ENCODE peak calls at places on chromosomes 6 and 20, in seven cellular contexts. L is AG10803, Q is thyroid gland, X is NB4, K is neural progenitor cell, Y is AG09309, G is PC-9. P is an unnamed sample.

GRCh38 chr6:139135578-139136545 is 982 bp downstream of the HECA start:
- DNase-seq in L (no peak), Q (peak; percentile 51), X (peak; percentile 73), K (peak; percentile 55), Y (no peak), G (peak; percentile 9), P (no peak)

GRCh38 chr20:10763117-10763516 is 89.3 kb upstream of the JAG1 start:
- DNase-seq in L (no peak), Q (no peak), X (no peak), K (peak; percentile 20), Y (no peak), G (no peak), P (no peak)

GRCh38 chr6:24332306-24332705 is 25.6 kb downstream of the DCDC2 start:
- DNase-seq in L (no peak), Q (peak; percentile 64), X (no peak), K (no peak), Y (no peak), G (peak; percentile 69), P (peak; percentile 99)

GRCh38 chr20:33647603-33648395 is 14.3 kb upstream of the C20orf144 start:
- DNase-seq in L (peak; percentile 82), Q (no peak), X (no peak), K (no peak), Y (peak; percentile 68), G (no peak), P (no peak)

GRCh38 chr6:156866181-156866862 is 89.1 kb downstream of the ARID1B start:
- DNase-seq in L (no peak), Q (peak; percentile 55), X (no peak), K (no peak), Y (no peak), G (no peak), P (no peak)

GRCh38 chr6:170553686-170554085 is 483 bp upstream of the TBP start:
- DNase-seq in L (peak; percentile 34), Q (no peak), X (no peak), K (no peak), Y (no peak), G (no peak), P (peak; percentile 7)

GRCh38 chr20:49186535-49187329 is 1.4 kb downstream of the STAU1 start:
- DNase-seq in L (peak; percentile 48), Q (peak; percentile 71), X (peak; percentile 77), K (peak; percentile 49), Y (no peak), G (peak; percentile 49), P (peak; percentile 14)

GRCh38 chr6:112466378-112467151 is 119.4 kb downstream of the RFPL4B start:
- DNase-seq in L (peak; percentile 79), Q (no peak), X (peak; percentile 8), K (no peak), Y (peak; percentile 54), G (peak; percentile 7), P (no peak)

GRCh38 chr6:53568776-53569616 is 24.1 kb upstream of the GCLC start:
- DNase-seq in L (peak; percentile 22), Q (no peak), X (no peak), K (no peak), Y (no peak), G (no peak), P (no peak)

GRCh38 chr6:158567871-158568401 is 8.0 kb downstream of the TMEM181 start:
- DNase-seq in L (no peak), Q (no peak), X (no peak), K (no peak), Y (no peak), G (no peak), P (no peak)

GRCh38 chr6:125259354-125259736 is 42.4 kb downstream of the HDDC2 start:
- DNase-seq in L (no peak), Q (no peak), X (no peak), K (no peak), Y (no peak), G (no peak), P (no peak)

GRCh38 chr20:57326667-57327455 is 2.7 kb upstream of the SPO11 start:
- DNase-seq in L (no peak), Q (peak; percentile 97), X (no peak), K (peak; percentile 15), Y (no peak), G (peak; percentile 95), P (no peak)

GRCh38 chr20:21503345-21503744 is 10.5 kb downstream of the NKX2-2 start:
- DNase-seq in L (peak; percentile 36), Q (no peak), X (peak; percentile 84), K (no peak), Y (peak; percentile 23), G (no peak), P (peak; percentile 32)

GRCh38 chr6:13538084-13538483 is 36.3 kb upstream of the SIRT5 start:
- DNase-seq in L (peak; percentile 69), Q (no peak), X (peak; percentile 56), K (no peak), Y (peak; percentile 17), G (no peak), P (no peak)

GRCh38 chr6:27630727-27631613 is 158.1 kb upstream of the ZNF184 start:
- DNase-seq in L (no peak), Q (peak; percentile 13), X (no peak), K (peak; percentile 92), Y (no peak), G (peak; percentile 73), P (no peak)

GRCh38 chr6:116352515-116353471 is 18.0 kb upstream of the DSE start:
- DNase-seq in L (peak; percentile 89), Q (no peak), X (peak; percentile 10), K (no peak), Y (no peak), G (no peak), P (no peak)

DNA sequence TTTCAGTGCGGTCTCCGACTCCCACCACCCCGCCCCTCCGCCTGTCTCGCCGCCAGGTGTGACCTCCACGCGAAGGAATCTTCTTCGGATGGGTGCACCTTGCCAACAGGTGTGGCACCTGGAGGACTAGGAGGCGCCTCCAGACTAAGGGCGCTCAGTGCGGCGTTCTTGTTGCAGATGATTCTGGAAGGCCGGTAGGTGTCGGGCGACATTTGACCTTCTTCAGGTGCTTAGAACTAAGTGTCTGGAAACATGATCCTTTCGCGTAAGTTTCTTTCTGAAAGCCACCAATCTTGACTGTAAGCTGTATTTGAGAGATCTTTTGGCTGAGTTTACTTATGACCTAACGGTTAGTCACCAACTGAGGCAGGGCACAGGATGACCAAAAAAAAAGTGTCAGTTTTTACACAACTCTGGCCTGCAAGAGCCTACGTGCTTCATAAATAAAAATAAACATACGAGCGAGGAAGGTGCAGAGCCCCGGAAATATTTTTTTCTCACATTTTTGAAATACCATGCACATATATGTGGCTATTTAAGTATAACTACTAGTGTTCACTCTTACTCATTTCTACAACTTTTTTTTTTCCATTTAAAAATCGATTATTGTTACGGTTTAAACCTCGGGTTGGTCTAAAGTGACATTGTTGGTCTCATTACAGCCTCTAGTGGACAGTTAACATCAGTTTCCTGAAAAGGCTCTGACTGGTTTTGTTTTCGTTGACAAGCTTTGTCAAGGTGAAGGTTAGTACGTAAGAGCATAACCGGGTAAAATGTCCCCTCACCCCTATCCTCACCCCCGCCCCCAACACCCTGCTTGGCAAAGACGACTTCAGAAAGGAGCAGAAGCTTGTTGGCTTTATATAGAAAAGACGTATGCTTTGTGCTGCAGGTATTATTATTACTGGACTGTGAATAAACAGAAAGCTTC is 1.6 kb upstream of the ATXN1 start:
- DNase-seq in L (peak; percentile 89), Q (peak; percentile 89), X (peak; percentile 83), K (peak; percentile 47), Y (peak; percentile 84), G (peak; percentile 79), P (no peak)
- H3K4me3 ChIP-seq in L (peak overlapping the region; percentile 85), Q (peak overlapping the region; percentile 44), X (peak overlapping the region; percentile 68), K (peak overlapping the region; percentile 80), Y (peak overlapping the region; percentile 92), G (peak overlapping the region; percentile 84), P (peak overlapping the region; percentile 70)

GRCh38 chr6:159858259-159858658 is 32.5 kb upstream of the MAS1 start:
- DNase-seq in L (no peak), Q (no peak), X (no peak), K (no peak), Y (no peak), G (no peak), P (no peak)

GRCh38 chr6:159853735-159854134 is 37.1 kb upstream of the MAS1 start:
- DNase-seq in L (no peak), Q (no peak), X (no peak), K (no peak), Y (no peak), G (no peak), P (no peak)

GRCh38 chr6:159852877-159853276 is 37.9 kb upstream of the MAS1 start:
- DNase-seq in L (peak; percentile 29), Q (no peak), X (peak; percentile 51), K (no peak), Y (no peak), G (no peak), P (no peak)
- TF ChIP-seq CTCF in L (peak; percentile 49), Q (no peak), X (peak; percentile 29), K (peak; percentile 23), Y (peak; percentile 47), G (peak; percentile 46), P (peak; percentile 25)

DNA sequence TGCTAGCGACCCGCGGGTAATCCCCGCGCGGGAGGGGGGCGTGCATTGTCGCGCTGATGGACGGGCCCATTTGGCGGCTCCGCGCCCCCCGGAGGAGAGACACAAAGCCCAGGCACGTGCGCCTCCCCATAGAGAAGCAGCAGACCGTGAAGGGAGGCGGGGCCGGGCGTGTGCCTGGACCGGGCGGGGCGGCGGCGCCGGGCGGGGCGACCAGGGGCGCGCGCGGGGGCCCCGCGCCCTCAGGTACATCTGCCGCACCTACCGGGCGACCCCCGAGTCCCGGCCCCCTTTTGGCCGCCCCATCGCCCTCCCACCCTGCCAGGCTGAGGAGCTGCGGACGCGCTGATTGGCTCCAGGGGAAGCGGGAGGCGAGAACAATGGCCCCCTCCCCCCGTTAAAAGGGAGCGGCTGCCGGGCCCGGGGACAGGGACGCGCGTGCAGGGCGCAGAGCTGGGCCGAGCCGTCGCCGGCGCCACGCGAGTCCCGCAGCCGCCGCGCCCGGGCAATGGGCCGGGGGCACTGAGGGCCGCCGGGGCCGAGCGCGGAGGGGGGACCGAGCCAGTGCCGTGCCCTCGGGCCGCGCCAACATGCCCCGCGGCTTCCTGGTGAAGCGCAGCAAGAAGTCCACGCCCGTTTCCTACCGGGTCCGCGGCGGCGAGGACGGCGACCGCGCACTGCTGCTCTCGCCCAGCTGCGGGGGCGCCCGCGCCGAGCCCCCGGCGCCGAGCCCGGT is at the start of gene INSM1:
- DNase-seq in L (no peak), Q (no peak), X (no peak), K (peak; percentile 90), Y (no peak), G (no peak), P (no peak)
- H3K4me3 ChIP-seq in L (no peak within 1 kb of the TSS), Q (no peak within 1 kb of the TSS), X (no peak within 1 kb of the TSS), K (peak within 1 kb of the TSS; percentile 46), Y (no peak within 1 kb of the TSS), G (no peak within 1 kb of the TSS), P (no peak within 1 kb of the TSS)

GRCh38 chr6:109096198-109096597 is 891 bp downstream of the CEP57L1 start:
- DNase-seq in L (no peak), Q (no peak), X (peak; percentile 20), K (no peak), Y (no peak), G (no peak), P (no peak)

GRCh38 chr6:109095036-109095820 is at the start of gene CEP57L1:
- DNase-seq in L (peak; percentile 96), Q (peak; percentile 94), X (peak; percentile 98), K (peak; percentile 100), Y (peak; percentile 93), G (peak; percentile 90), P (peak; percentile 93)

GRCh38 chr6:109095821-109096084 is 446 bp downstream of the CEP57L1 start:
- DNase-seq in L (no peak), Q (no peak), X (no peak), K (no peak), Y (no peak), G (no peak), P (no peak)

GRCh38 chr6:109093732-109094131 is 914 bp downstream of the SESN1 start:
- DNase-seq in L (no peak), Q (no peak), X (peak; percentile 33), K (peak; percentile 9), Y (no peak), G (no peak), P (no peak)

GRCh38 chr6:109094351-109095035 is at the start of gene SESN1:
- DNase-seq in L (peak; percentile 98), Q (peak; percentile 98), X (peak; percentile 99), K (peak; percentile 97), Y (peak; percentile 89), G (peak; percentile 98), P (peak; percentile 61)
- TF ChIP-seq CTCF in L (no peak), Q (no peak), X (no peak), K (no peak), Y (no peak), G (no peak), P (no peak)